ENCODE peak calls at places on chromosomes 3 and 15, in seven cellular contexts. D is OCI-LY7, V is HFF-Myc, K is left ventricle myocardium inferior, Y is lung, M is psoas muscle, R is GM12864. N is an unnamed sample.

GRCh38 chr15:78640840-78641733 is at the start of gene CHRNB4:
- DNase-seq in M (no peak), D (no peak), R (no peak), V (no peak), Y (no peak), K (no peak), N (no peak)

GRCh38 chr3:157088506-157089454 is 71.2 kb downstream of the CCNL1 start:
- DNase-seq in K (peak; percentile 96), R (peak; percentile 94), V (peak; percentile 83), Y (peak; percentile 95), D (peak; percentile 95), M (peak; percentile 96), N (peak; percentile 98)

GRCh38 chr15:29774900-29775299 is 47.4 kb downstream of the TJP1 start:
- DNase-seq in D (no peak), M (no peak), R (no peak), V (no peak), K (no peak), Y (no peak), N (no peak)

GRCh38 chr3:170469151-170470062 is 50.7 kb downstream of the CLDN11 start:
- DNase-seq in Y (no peak), R (no peak), K (no peak), V (peak; percentile 95), D (no peak), M (no peak), N (no peak)

GRCh38 chr15:39434751-39435238 is 146.1 kb upstream of the THBS1 start:
- DNase-seq in D (no peak), Y (no peak), R (no peak), M (no peak), K (no peak), V (no peak), N (no peak)

GRCh38 chr3:124516333-124516732 is 213.9 kb upstream of the UMPS start:
- DNase-seq in V (no peak), Y (no peak), D (no peak), K (no peak), M (no peak), R (no peak), N (no peak)

GRCh38 chr3:133237380-133237779 is 162.5 kb upstream of the BFSP2 start:
- DNase-seq in V (no peak), R (no peak), D (no peak), K (no peak), Y (no peak), M (no peak), N (no peak)

GRCh38 chr3:14144423-14145075 is 19.7 kb downstream of the TMEM43 start:
- DNase-seq in M (no peak), K (peak; percentile 38), R (peak; percentile 66), D (peak; percentile 45), V (peak; percentile 100), Y (peak; percentile 81), N (peak; percentile 89)

GRCh38 chr3:54085936-54086335 is 36.4 kb upstream of the CACNA2D3 start:
- DNase-seq in R (no peak), M (no peak), K (no peak), D (no peak), V (no peak), Y (no peak), N (no peak)

GRCh38 chr15:51869074-51869425 is 39.6 kb downstream of the TMOD3 start:
- DNase-seq in Y (no peak), M (no peak), R (no peak), V (no peak), D (no peak), K (no peak), N (no peak)

GRCh38 chr15:92316586-92317295 is 76.9 kb upstream of the ST8SIA2 start:
- DNase-seq in D (no peak), V (no peak), Y (no peak), R (no peak), K (no peak), M (no peak), N (no peak)

GRCh38 chr3:71510485-71510884 is 73.0 kb downstream of the FOXP1 start:
- DNase-seq in K (no peak), V (no peak), Y (no peak), R (no peak), D (peak; percentile 68), M (no peak), N (no peak)

GRCh38 chr15:82942691-82943090 is 9.8 kb downstream of the HOMER2 start:
- DNase-seq in Y (peak; percentile 81), R (no peak), V (no peak), K (no peak), D (no peak), M (peak; percentile 74), N (no peak)

GRCh38 chr15:88219623-88220022 is 36.9 kb downstream of the NTRK3 start:
- DNase-seq in M (no peak), D (no peak), K (no peak), R (no peak), Y (no peak), V (no peak), N (no peak)
- H3K4me3 ChIP-seq in M (no peak overlapping the region), D (no peak overlapping the region), K (no peak overlapping the region), R (no peak overlapping the region), Y (no peak overlapping the region), V (no peak overlapping the region), N (no peak overlapping the region)

DNA sequence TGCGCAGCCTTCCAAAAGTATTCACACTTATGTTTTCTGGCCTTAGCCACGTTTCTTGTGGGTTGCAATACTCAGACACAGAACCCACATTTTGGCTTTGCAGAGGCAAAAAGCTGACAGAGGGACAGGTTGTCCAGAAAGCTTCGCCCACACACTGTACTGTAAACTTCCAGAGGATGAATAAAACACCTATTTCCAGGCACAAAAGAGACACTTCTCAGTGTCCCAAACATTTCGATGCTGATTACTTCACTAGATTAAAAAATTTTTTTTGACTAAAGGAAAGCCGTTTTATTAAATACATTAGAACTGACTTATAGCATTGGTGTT is 28.0 kb upstream of the KCTD6 start:
- DNase-seq in V (no peak), M (no peak), K (no peak), Y (no peak), R (no peak), D (no peak), N (no peak)
- TF ChIP-seq CTCF in V (no peak), M (no peak), K (no peak), Y (no peak), R (no peak), D (peak; percentile 23), N (peak; percentile 13)

GRCh38 chr3:16058511-16058910 is 116.0 kb upstream of the GALNT15 start:
- DNase-seq in R (no peak), V (no peak), D (no peak), M (no peak), K (no peak), Y (no peak), N (no peak)
- H3K4me3 ChIP-seq in R (no peak overlapping the region), V (no peak overlapping the region), D (no peak overlapping the region), M (no peak overlapping the region), K (no peak overlapping the region), Y (no peak overlapping the region), N (no peak overlapping the region)

DNA sequence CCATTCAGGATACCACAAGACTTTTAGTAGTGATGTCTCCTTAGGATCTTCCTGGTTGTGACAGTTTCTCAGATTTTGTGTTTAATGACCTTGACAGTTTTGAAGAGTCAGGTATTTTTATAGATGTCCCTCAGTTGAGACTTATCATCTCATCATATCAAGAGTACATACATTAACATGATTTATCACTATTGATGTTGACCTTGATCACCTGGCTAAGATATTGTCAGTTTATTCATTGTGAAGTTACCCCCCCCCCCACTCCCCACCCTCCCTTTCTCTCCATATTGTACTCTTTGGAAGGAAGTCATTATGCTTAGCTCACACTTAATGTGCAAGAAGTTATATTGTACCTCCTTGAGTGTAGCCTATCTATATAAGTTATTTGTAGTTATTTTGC is 42.9 kb downstream of the MGA start:
- DNase-seq in R (no peak), M (no peak), K (no peak), Y (no peak), V (no peak), D (no peak), N (no peak)
- TF ChIP-seq CTCF in R (no peak), M (no peak), K (no peak), Y (no peak), V (no peak), D (no peak), N (no peak)

GRCh38 chr3:64163019-64163754 is 62.1 kb downstream of the PRICKLE2 start:
- DNase-seq in V (no peak), R (no peak), M (no peak), Y (no peak), K (no peak), D (no peak), N (no peak)
- H3K4me3 ChIP-seq in V (no peak overlapping the region), R (no peak overlapping the region), M (no peak overlapping the region), Y (no peak overlapping the region), K (no peak overlapping the region), D (no peak overlapping the region), N (no peak overlapping the region)

GRCh38 chr3:12484983-12485327 is 675 bp downstream of the TSEN2 start:
- DNase-seq in R (no peak), V (no peak), Y (no peak), K (no peak), M (no peak), D (no peak), N (no peak)

GRCh38 chr3:12486001-12486400 is 1.7 kb downstream of the TSEN2 start:
- DNase-seq in D (no peak), Y (no peak), R (no peak), V (no peak), K (no peak), M (no peak), N (no peak)

GRCh38 chr3:12483364-12483763 is 916 bp upstream of the TSEN2 start:
- DNase-seq in M (no peak), Y (no peak), D (peak; percentile 13), V (no peak), K (no peak), R (no peak), N (no peak)

GRCh38 chr3:12483872-12484197 is 445 bp upstream of the TSEN2 start:
- DNase-seq in R (no peak), D (no peak), Y (no peak), V (no peak), M (no peak), K (no peak), N (no peak)

GRCh38 chr3:12484198-12484982 is at the start of gene TSEN2:
- DNase-seq in R (peak; percentile 91), Y (peak; percentile 93), M (peak; percentile 93), K (peak; percentile 94), D (peak; percentile 97), V (peak; percentile 85), N (peak; percentile 94)
- TF ChIP-seq CTCF in R (peak; percentile 25), Y (peak; percentile 9), M (no peak), K (peak; percentile 39), D (peak; percentile 31), V (no peak), N (no peak)

N was measured in coronary artery.